ENCODE peak calls at places on chromosomes 4 and X, in eight cellular contexts. B, D, L, E, X, W, U and Q are unnamed samples.

GRCh38 chrX:155864655-155865054 is 16.5 kb upstream of the VAMP7 start:
- DNase-seq in B (no peak), D (no peak), L (no peak), E (no peak), X (no peak), W (no peak), U (peak), Q (peak)

GRCh38 chr4:10106421-10107039 is 10.1 kb downstream of the WDR1 start:
- DNase-seq in B (peak), D (peak), L (no peak), E (peak), X (no peak), W (no peak), U (peak), Q (no peak)

GRCh38 chrX:46574337-46574940 is 874 bp downstream of the CHST7 start:
- DNase-seq in B (peak), D (peak), L (peak), E (no peak), X (no peak), W (peak), U (no peak), Q (peak)

GRCh38 chrX:23980063-23980462 is 46.9 kb downstream of the KLHL15 start:
- DNase-seq in B (no peak), D (no peak), L (no peak), E (no peak), X (no peak), W (no peak), U (no peak), Q (peak)

GRCh38 chr4:25949166-25949748 is 35.2 kb downstream of the SMIM20 start:
- DNase-seq in B (no peak), D (no peak), L (peak), E (no peak), X (no peak), W (no peak), U (no peak), Q (peak)

GRCh38 chr4:183674153-183674552 is 15.1 kb downstream of the TRAPPC11 start:
- DNase-seq in B (no peak), D (no peak), L (no peak), E (no peak), X (no peak), W (no peak), U (no peak), Q (no peak)

GRCh38 chr4:123505457-123506310 is 109.1 kb downstream of the SPRY1 start:
- DNase-seq in B (peak), D (no peak), L (peak), E (peak), X (peak), W (no peak), U (no peak), Q (peak)

GRCh38 chrX:3962511-3963350 is 249.3 kb upstream of the PRKX start:
- DNase-seq in B (no peak), D (no peak), L (peak), E (peak), X (no peak), W (no peak), U (peak), Q (peak)

GRCh38 chr4:138241281-138242075 is 671 bp downstream of the SLC7A11 start:
- DNase-seq in B (peak), D (no peak), L (peak), E (no peak), X (no peak), W (no peak), U (peak), Q (no peak)

GRCh38 chr4:122930877-122931276 is 8.5 kb upstream of the NUDT6 start:
- DNase-seq in B (no peak), D (no peak), L (no peak), E (no peak), X (no peak), W (no peak), U (peak), Q (peak)

GRCh38 chrX:39335447-39336235 is 534.4 kb downstream of the MID1IP1 start:
- DNase-seq in B (no peak), D (no peak), L (peak), E (peak), X (no peak), W (no peak), U (peak), Q (no peak)

GRCh38 chrX:344371-344901 is 25.8 kb upstream of the GTPBP6 start:
- DNase-seq in B (peak), D (no peak), L (no peak), E (no peak), X (no peak), W (no peak), U (no peak), Q (no peak)

GRCh38 chr4:81407726-81408125 is 64.0 kb downstream of the RASGEF1B start:
- DNase-seq in B (no peak), D (no peak), L (no peak), E (no peak), X (no peak), W (no peak), U (no peak), Q (no peak)

GRCh38 chr4:168787801-168788200 is 222.3 kb downstream of the CBR4 start:
- DNase-seq in B (no peak), D (no peak), L (no peak), E (no peak), X (no peak), W (no peak), U (no peak), Q (peak)

GRCh38 chr4:37400326-37400881 is 155.9 kb downstream of the NWD2 start:
- DNase-seq in B (no peak), D (no peak), L (no peak), E (no peak), X (no peak), W (no peak), U (no peak), Q (no peak)

GRCh38 chr4:107838138-107838618 is 13.4 kb downstream of the SGMS2 start:
- DNase-seq in B (no peak), D (no peak), L (no peak), E (no peak), X (no peak), W (no peak), U (peak), Q (no peak)

GRCh38 chrX:153463031-153463430 is 7.3 kb downstream of the HAUS7 start:
- DNase-seq in B (no peak), D (no peak), L (no peak), E (no peak), X (no peak), W (no peak), U (no peak), Q (no peak)

GRCh38 chrX:2898861-2899512 is 30.2 kb downstream of the ARSD start:
- DNase-seq in B (no peak), D (no peak), L (no peak), E (no peak), X (no peak), W (no peak), U (no peak), Q (peak)

GRCh38 chrX:50003927-50004326 is 81.5 kb downstream of the CLCN5 start:
- DNase-seq in B (no peak), D (no peak), L (no peak), E (no peak), X (no peak), W (no peak), U (no peak), Q (no peak)

GRCh38 chr4:131081069-131081468 is 1985.1 kb downstream of the C4orf33 start:
- DNase-seq in B (no peak), D (no peak), L (no peak), E (no peak), X (no peak), W (no peak), U (no peak), Q (no peak)

GRCh38 chr4:107853444-107854325 is 29.0 kb downstream of the SGMS2 start:
- DNase-seq in B (no peak), D (no peak), L (no peak), E (no peak), X (no peak), W (no peak), U (no peak), Q (no peak)

GRCh38 chr4:78496021-78496643 is 55.4 kb upstream of the ANXA3 start:
- DNase-seq in B (no peak), D (no peak), L (no peak), E (no peak), X (no peak), W (no peak), U (no peak), Q (no peak)

GRCh38 chr4:97359826-97360225 is 783.5 kb downstream of the STPG2 start:
- DNase-seq in B (no peak), D (no peak), L (no peak), E (no peak), X (no peak), W (no peak), U (no peak), Q (no peak)

GRCh38 chr4:108172780-108173598 is 4.3 kb upstream of the LEF1 start:
- DNase-seq in B (no peak), D (peak), L (peak), E (peak), X (no peak), W (peak), U (no peak), Q (peak)

GRCh38 chrX:123169247-123169901 is 14.7 kb upstream of the GRIA3 start:
- DNase-seq in B (no peak), D (no peak), L (no peak), E (no peak), X (no peak), W (no peak), U (no peak), Q (no peak)

GRCh38 chrX:46279214-46279924 is 265.9 kb downstream of the ZNF674 start:
- DNase-seq in B (no peak), D (no peak), L (peak), E (no peak), X (no peak), W (no peak), U (no peak), Q (no peak)

GRCh38 chr4:176805155-176805554 is 12.4 kb upstream of the VEGFC start:
- DNase-seq in B (no peak), D (no peak), L (no peak), E (no peak), X (no peak), W (no peak), U (peak), Q (no peak)

GRCh38 chrX:17553451-17553850 is 178.5 kb downstream of the NHS start:
- DNase-seq in B (no peak), D (no peak), L (peak), E (no peak), X (no peak), W (no peak), U (peak), Q (peak)

GRCh38 chr4:6886886-6887285 is 22.7 kb upstream of the TBC1D14 start:
- DNase-seq in B (peak), D (no peak), L (no peak), E (no peak), X (no peak), W (no peak), U (no peak), Q (no peak)

GRCh38 chr4:2449511-2450392 is 19.2 kb upstream of the RNF4 start:
- DNase-seq in B (peak), D (no peak), L (no peak), E (no peak), X (no peak), W (no peak), U (no peak), Q (no peak)

GRCh38 chrX:8730812-8731578 is 942 bp downstream of the ANOS1 start:
- DNase-seq in B (no peak), D (no peak), L (peak), E (no peak), X (no peak), W (no peak), U (no peak), Q (peak)

GRCh38 chr4:186216465-186217024 is 10.8 kb upstream of the KLKB1 start:
- DNase-seq in B (no peak), D (no peak), L (no peak), E (no peak), X (no peak), W (no peak), U (no peak), Q (peak)